ENCODE peak calls at places on chromosomes 11 and 22, in six cellular contexts. L, K, A, W, S and R are unnamed samples.

GRCh38 chr11:18617688-18618340 is 16.3 kb downstream of the SPTY2D1 start:
- DNase-seq in L (no peak), K (no peak), A (no peak), W (peak; percentile 71), S (no peak), R (no peak)

GRCh38 chr11:40338739-40339138 is 1120.7 kb downstream of the LRRC4C start:
- DNase-seq in L (no peak), K (no peak), A (no peak), W (peak; percentile 80), S (no peak), R (no peak)

GRCh38 chr11:35550374-35551036 is 25.1 kb upstream of the PAMR1 start:
- DNase-seq in L (no peak), K (no peak), A (no peak), W (peak; percentile 55), S (no peak), R (no peak)

GRCh38 chr11:118908931-118909618 is 16.7 kb downstream of the BCL9L start:
- DNase-seq in L (peak; percentile 89), K (no peak), A (no peak), W (peak; percentile 92), S (no peak), R (no peak)

GRCh38 chr11:92136792-92137191 is 87.8 kb upstream of the FAT3 start:
- DNase-seq in L (no peak), K (no peak), A (no peak), W (no peak), S (no peak), R (no peak)

GRCh38 chr11:109140857-109141515 is 281.0 kb upstream of the C11orf87 start:
- DNase-seq in L (no peak), K (no peak), A (no peak), W (no peak), S (no peak), R (no peak)

GRCh38 chr22:36998620-36999351 is 20.5 kb downstream of the TST start:
- DNase-seq in L (no peak), K (no peak), A (no peak), W (peak; percentile 15), S (peak; percentile 58), R (no peak)

GRCh38 chr11:65579291-65579690 is 3.4 kb downstream of the EHBP1L1 start:
- DNase-seq in L (no peak), K (no peak), A (no peak), W (no peak), S (no peak), R (no peak)

GRCh38 chr11:132772712-132773545 is 759.4 kb downstream of the OPCML start:
- DNase-seq in L (no peak), K (no peak), A (no peak), W (no peak), S (no peak), R (no peak)

GRCh38 chr11:69055598-69056516 is 7.1 kb downstream of the TPCN2 start:
- DNase-seq in L (no peak), K (no peak), A (no peak), W (no peak), S (no peak), R (no peak)

GRCh38 chr11:9660886-9661285 is 3.0 kb upstream of the SWAP70 start:
- DNase-seq in L (no peak), K (no peak), A (peak; percentile 56), W (peak; percentile 80), S (no peak), R (no peak)

GRCh38 chr22:34414467-34415440 is 494.5 kb upstream of the LARGE1 start:
- DNase-seq in L (peak; percentile 21), K (peak; percentile 11), A (peak; percentile 1), W (no peak), S (peak; percentile 4), R (peak; percentile 68)

GRCh38 chr11:2390871-2391662 is 9.5 kb upstream of the TSSC4 start:
- DNase-seq in L (no peak), K (peak; percentile 76), A (peak; percentile 31), W (peak; percentile 78), S (no peak), R (no peak)

GRCh38 chr22:49748514-49748913 is 79.2 kb downstream of the BRD1 start:
- DNase-seq in L (no peak), K (no peak), A (no peak), W (no peak), S (no peak), R (no peak)

GRCh38 chr11:103716363-103716762 is 320.1 kb upstream of the DDI1 start:
- DNase-seq in L (no peak), K (no peak), A (no peak), W (no peak), S (no peak), R (no peak)

GRCh38 chr11:86978756-86979608 is 23.8 kb upstream of the FZD4 start:
- DNase-seq in L (peak; percentile 50), K (peak; percentile 42), A (peak; percentile 38), W (peak; percentile 65), S (peak; percentile 21), R (no peak)

GRCh38 chr22:41367039-41367679 is 14.6 kb upstream of the TEF start:
- DNase-seq in L (peak; percentile 91), K (peak; percentile 93), A (peak; percentile 38), W (peak; percentile 96), S (peak; percentile 71), R (peak; percentile 66)

GRCh38 chr11:47359586-47359985 is 7.1 kb upstream of the MYBPC3 start:
- DNase-seq in L (no peak), K (no peak), A (no peak), W (no peak), S (no peak), R (no peak)

GRCh38 chr11:5621580-5621979 is 3.2 kb upstream of the TRIM34 start:
- DNase-seq in L (no peak), K (no peak), A (no peak), W (no peak), S (no peak), R (no peak)

GRCh38 chr22:49011769-49012598 is 815.7 kb downstream of the BRD1 start:
- DNase-seq in L (peak; percentile 31), K (no peak), A (no peak), W (no peak), S (no peak), R (no peak)

GRCh38 chr11:111909378-111909777 is 2.2 kb downstream of the CRYAB start:
- DNase-seq in L (no peak), K (peak; percentile 58), A (no peak), W (no peak), S (no peak), R (no peak)

GRCh38 chr11:61787928-61788491 is 4.4 kb downstream of the TMEM258 start:
- DNase-seq in L (peak; percentile 74), K (peak; percentile 60), A (peak; percentile 85), W (peak; percentile 61), S (peak; percentile 48), R (peak; percentile 75)

GRCh38 chr11:76588455-76589325 is 81.9 kb downstream of the LRRC32 start:
- DNase-seq in L (peak; percentile 10), K (peak; percentile 20), A (no peak), W (peak; percentile 25), S (no peak), R (no peak)

GRCh38 chr22:31933816-31934482 is 10.4 kb upstream of the YWHAH start:
- DNase-seq in L (no peak), K (no peak), A (no peak), W (no peak), S (no peak), R (no peak)

GRCh38 chr11:30321321-30321720 is 1.6 kb upstream of the ARL14EP start:
- DNase-seq in L (no peak), K (no peak), A (no peak), W (no peak), S (no peak), R (no peak)
- TF ChIP-seq RAD21 in L (no peak), K (no peak), A (no peak), W (no peak), S (no peak), R (no peak)

GRCh38 chr11:96097844-96098421 is 174.0 kb upstream of the MTMR2 start:
- DNase-seq in L (no peak), K (no peak), A (no peak), W (peak; percentile 36), S (no peak), R (no peak)

GRCh38 chr11:96096360-96096759 is 172.5 kb upstream of the MTMR2 start:
- DNase-seq in L (no peak), K (no peak), A (no peak), W (no peak), S (no peak), R (no peak)

GRCh38 chr11:96095884-96096301 is 172.0 kb upstream of the MTMR2 start:
- DNase-seq in L (no peak), K (no peak), A (no peak), W (no peak), S (no peak), R (no peak)

GRCh38 chr11:96101146-96101545 is 177.2 kb upstream of the MTMR2 start:
- DNase-seq in L (no peak), K (no peak), A (no peak), W (no peak), S (no peak), R (no peak)

DNA sequence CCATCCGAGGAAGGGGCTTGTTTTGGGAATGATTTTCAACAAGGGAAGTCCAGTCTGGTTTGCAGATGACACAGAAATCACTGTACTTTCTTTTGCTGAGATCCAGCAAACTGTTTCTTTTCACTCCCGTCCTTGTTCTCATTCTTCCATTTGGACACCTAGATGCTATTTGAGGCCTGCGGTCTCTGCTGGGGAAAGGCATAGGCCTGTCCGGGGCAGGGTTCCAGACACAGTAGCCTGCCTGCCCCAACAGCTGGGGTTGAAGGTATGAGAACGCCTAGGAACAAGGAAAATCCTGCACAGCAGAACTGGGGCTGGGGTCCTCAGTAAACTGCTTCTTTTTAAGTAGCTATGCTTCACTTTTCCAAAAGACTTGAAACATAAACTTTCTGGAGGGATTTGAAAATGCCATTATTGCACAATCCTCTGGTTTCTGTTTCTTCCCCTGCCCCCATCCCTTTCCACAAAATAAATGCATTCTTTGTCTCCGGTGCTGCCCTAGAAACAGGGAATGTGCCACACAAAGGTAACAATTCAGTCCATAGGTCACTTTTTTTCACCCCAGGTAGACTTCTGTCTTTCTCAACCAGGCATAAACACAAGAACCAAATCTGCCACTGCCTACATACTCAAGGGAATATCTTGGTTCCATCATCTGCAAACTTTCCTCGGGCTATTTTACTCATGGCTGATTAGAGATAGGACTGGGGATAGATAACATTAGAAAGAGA is 174.8 kb upstream of the MTMR2 start:
- DNase-seq in L (no peak), K (no peak), A (no peak), W (peak; percentile 59), S (no peak), R (no peak)
- H3K4me2 ChIP-seq in L (peak overlapping the region; percentile 66), K (no peak overlapping the region), A (peak overlapping the region; percentile 40), W (peak overlapping the region; percentile 80), S (peak overlapping the region; percentile 11), R (no peak overlapping the region)

GRCh38 chr11:73493838-73494598 is 103.9 kb downstream of the FAM168A start:
- DNase-seq in L (no peak), K (no peak), A (no peak), W (peak; percentile 78), S (peak; percentile 90), R (peak; percentile 46)
- TF ChIP-seq RAD21 in L (no peak), K (no peak), A (no peak), W (no peak), S (peak; percentile 25), R (no peak)

DNA sequence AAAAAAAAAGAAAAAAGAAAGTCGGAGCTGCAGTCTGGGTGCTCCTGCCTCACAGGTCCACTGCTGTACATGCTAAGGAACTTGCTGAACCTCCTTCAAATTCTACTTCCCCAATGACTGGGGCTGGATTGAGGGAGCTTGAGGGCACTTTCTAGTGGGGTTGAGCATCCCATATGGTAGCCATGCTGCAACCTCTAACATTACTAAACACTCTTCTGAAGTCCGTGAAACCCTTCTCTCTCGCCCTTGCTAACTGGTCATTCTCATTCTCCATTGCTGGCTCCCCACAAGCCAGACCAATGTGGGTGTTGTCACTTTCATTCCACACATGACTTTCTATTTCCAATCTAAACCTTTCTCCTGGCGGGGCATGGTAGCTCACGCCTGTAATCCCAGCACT is 1.2 kb downstream of the ESS2 start:
- DNase-seq in L (no peak), K (no peak), A (no peak), W (no peak), S (no peak), R (no peak)
- H3K4me2 ChIP-seq in L (peak overlapping the region; percentile 95), K (peak overlapping the region; percentile 96), A (peak overlapping the region; percentile 95), W (no peak overlapping the region), S (peak overlapping the region; percentile 83), R (peak overlapping the region; percentile 78)